ENCODE peak calls at places on chromosomes 16 and 17, in six cellular contexts. One of them, this sample, is unnamed.

GRCh38 chr16:51666074-51666473 is 515.0 kb upstream of the SALL1 start:
- DNase-seq in stimulated activated CD4-positive, alpha-beta T cell treated with anti-CD3 and anti-CD28 coated beads, Interleukin-1b, Interleukin-23, amount 100 ng/mL, for 1 hour: no peak
- DNase-seq in dorsolateral prefrontal cortex: no peak
- DNase-seq in hippocampal formation: no peak
- DNase-seq in heart right ventricle: no peak
- DNase-seq in GM12865: no peak
- DNase-seq in this sample: no peak

GRCh38 chr16:66695935-66696668 is 441 bp downstream of the CMTM4 start:
- DNase-seq in stimulated activated CD4-positive, alpha-beta T cell treated with anti-CD3 and anti-CD28 coated beads, Interleukin-1b, Interleukin-23, amount 100 ng/mL, for 1 hour: no peak
- DNase-seq in heart right ventricle: peak
- DNase-seq in hippocampal formation: no peak
- DNase-seq in dorsolateral prefrontal cortex: no peak
- DNase-seq in GM12865: peak
- DNase-seq in this sample: no peak

GRCh38 chr17:700504-701094 is 14.0 kb downstream of the VPS53 start:
- DNase-seq in heart right ventricle: no peak
- DNase-seq in stimulated activated CD4-positive, alpha-beta T cell treated with anti-CD3 and anti-CD28 coated beads, Interleukin-1b, Interleukin-23, amount 100 ng/mL, for 1 hour: no peak
- DNase-seq in dorsolateral prefrontal cortex: no peak
- DNase-seq in hippocampal formation: peak
- DNase-seq in GM12865: peak
- DNase-seq in this sample: no peak

GRCh38 chr16:30382398-30383015 is at the start of gene SEPTIN1:
- DNase-seq in stimulated activated CD4-positive, alpha-beta T cell treated with anti-CD3 and anti-CD28 coated beads, Interleukin-1b, Interleukin-23, amount 100 ng/mL, for 1 hour: no peak
- DNase-seq in dorsolateral prefrontal cortex: no peak
- DNase-seq in hippocampal formation: no peak
- DNase-seq in heart right ventricle: no peak
- DNase-seq in GM12865: peak
- DNase-seq in this sample: no peak

GRCh38 chr16:51326131-51326856 is 175.2 kb upstream of the SALL1 start:
- DNase-seq in hippocampal formation: peak
- DNase-seq in dorsolateral prefrontal cortex: no peak
- DNase-seq in stimulated activated CD4-positive, alpha-beta T cell treated with anti-CD3 and anti-CD28 coated beads, Interleukin-1b, Interleukin-23, amount 100 ng/mL, for 1 hour: no peak
- DNase-seq in heart right ventricle: no peak
- DNase-seq in GM12865: no peak
- DNase-seq in this sample: peak

GRCh38 chr16:55476625-55477533 is 2.1 kb upstream of the MMP2 start:
- DNase-seq in dorsolateral prefrontal cortex: no peak
- DNase-seq in stimulated activated CD4-positive, alpha-beta T cell treated with anti-CD3 and anti-CD28 coated beads, Interleukin-1b, Interleukin-23, amount 100 ng/mL, for 1 hour: no peak
- DNase-seq in hippocampal formation: no peak
- DNase-seq in GM12865: no peak
- DNase-seq in heart right ventricle: peak
- DNase-seq in this sample: no peak

GRCh38 chr17:2399572-2400473 is 1.0 kb downstream of the MNT start:
- DNase-seq in heart right ventricle: peak
- DNase-seq in dorsolateral prefrontal cortex: peak
- DNase-seq in hippocampal formation: peak
- DNase-seq in GM12865: peak
- DNase-seq in stimulated activated CD4-positive, alpha-beta T cell treated with anti-CD3 and anti-CD28 coated beads, Interleukin-1b, Interleukin-23, amount 100 ng/mL, for 1 hour: peak
- DNase-seq in this sample: peak

GRCh38 chr17:53032861-53033271 is 789.9 kb upstream of the KIF2B start:
- DNase-seq in hippocampal formation: no peak
- DNase-seq in heart right ventricle: peak
- DNase-seq in dorsolateral prefrontal cortex: no peak
- DNase-seq in GM12865: peak
- DNase-seq in stimulated activated CD4-positive, alpha-beta T cell treated with anti-CD3 and anti-CD28 coated beads, Interleukin-1b, Interleukin-23, amount 100 ng/mL, for 1 hour: no peak
- DNase-seq in this sample: no peak

GRCh38 chr17:11610999-11611566 is 12.8 kb downstream of the DNAH9 start:
- DNase-seq in dorsolateral prefrontal cortex: no peak
- DNase-seq in stimulated activated CD4-positive, alpha-beta T cell treated with anti-CD3 and anti-CD28 coated beads, Interleukin-1b, Interleukin-23, amount 100 ng/mL, for 1 hour: no peak
- DNase-seq in heart right ventricle: no peak
- DNase-seq in GM12865: no peak
- DNase-seq in hippocampal formation: no peak
- DNase-seq in this sample: no peak

GRCh38 chr16:75061677-75062076 is 54.9 kb downstream of the LDHD start:
- DNase-seq in heart right ventricle: no peak
- DNase-seq in GM12865: no peak
- DNase-seq in dorsolateral prefrontal cortex: no peak
- DNase-seq in hippocampal formation: no peak
- DNase-seq in stimulated activated CD4-positive, alpha-beta T cell treated with anti-CD3 and anti-CD28 coated beads, Interleukin-1b, Interleukin-23, amount 100 ng/mL, for 1 hour: no peak
- DNase-seq in this sample: no peak

GRCh38 chr16:54305066-54305465 is 18.5 kb upstream of the IRX3 start:
- DNase-seq in dorsolateral prefrontal cortex: no peak
- DNase-seq in heart right ventricle: no peak
- DNase-seq in GM12865: no peak
- DNase-seq in hippocampal formation: no peak
- DNase-seq in stimulated activated CD4-positive, alpha-beta T cell treated with anti-CD3 and anti-CD28 coated beads, Interleukin-1b, Interleukin-23, amount 100 ng/mL, for 1 hour: no peak
- DNase-seq in this sample: no peak

GRCh38 chr17:77853208-77853977 is 105.1 kb upstream of the TNRC6C start:
- DNase-seq in heart right ventricle: no peak
- DNase-seq in hippocampal formation: no peak
- DNase-seq in dorsolateral prefrontal cortex: no peak
- DNase-seq in stimulated activated CD4-positive, alpha-beta T cell treated with anti-CD3 and anti-CD28 coated beads, Interleukin-1b, Interleukin-23, amount 100 ng/mL, for 1 hour: no peak
- DNase-seq in GM12865: no peak
- DNase-seq in this sample: no peak

GRCh38 chr17:48561894-48562810 is 16.0 kb downstream of the HOXB4 start:
- DNase-seq in heart right ventricle: no peak
- DNase-seq in stimulated activated CD4-positive, alpha-beta T cell treated with anti-CD3 and anti-CD28 coated beads, Interleukin-1b, Interleukin-23, amount 100 ng/mL, for 1 hour: no peak
- DNase-seq in hippocampal formation: no peak
- DNase-seq in GM12865: no peak
- DNase-seq in dorsolateral prefrontal cortex: no peak
- DNase-seq in this sample: no peak

GRCh38 chr17:79997004-79997673 is 38.5 kb downstream of the TBC1D16 start:
- DNase-seq in dorsolateral prefrontal cortex: no peak
- DNase-seq in heart right ventricle: no peak
- DNase-seq in stimulated activated CD4-positive, alpha-beta T cell treated with anti-CD3 and anti-CD28 coated beads, Interleukin-1b, Interleukin-23, amount 100 ng/mL, for 1 hour: no peak
- DNase-seq in hippocampal formation: no peak
- DNase-seq in GM12865: peak
- DNase-seq in this sample: no peak

GRCh38 chr17:64159051-64159590 is 29.2 kb upstream of the ERN1 start:
- DNase-seq in hippocampal formation: no peak
- DNase-seq in heart right ventricle: no peak
- DNase-seq in stimulated activated CD4-positive, alpha-beta T cell treated with anti-CD3 and anti-CD28 coated beads, Interleukin-1b, Interleukin-23, amount 100 ng/mL, for 1 hour: no peak
- DNase-seq in GM12865: no peak
- DNase-seq in dorsolateral prefrontal cortex: no peak
- DNase-seq in this sample: no peak

GRCh38 chr17:68347380-68347779 is 56.1 kb downstream of the ARSG start:
- DNase-seq in heart right ventricle: no peak
- DNase-seq in dorsolateral prefrontal cortex: no peak
- DNase-seq in GM12865: no peak
- DNase-seq in stimulated activated CD4-positive, alpha-beta T cell treated with anti-CD3 and anti-CD28 coated beads, Interleukin-1b, Interleukin-23, amount 100 ng/mL, for 1 hour: no peak
- DNase-seq in hippocampal formation: no peak
- DNase-seq in this sample: no peak

GRCh38 chr17:40540448-40540847 is 24.8 kb downstream of the CCR7 start:
- DNase-seq in heart right ventricle: no peak
- DNase-seq in stimulated activated CD4-positive, alpha-beta T cell treated with anti-CD3 and anti-CD28 coated beads, Interleukin-1b, Interleukin-23, amount 100 ng/mL, for 1 hour: no peak
- DNase-seq in hippocampal formation: no peak
- DNase-seq in GM12865: no peak
- DNase-seq in dorsolateral prefrontal cortex: no peak
- DNase-seq in this sample: no peak

GRCh38 chr17:50956750-50957523 is 90.8 kb upstream of the TOB1 start:
- DNase-seq in stimulated activated CD4-positive, alpha-beta T cell treated with anti-CD3 and anti-CD28 coated beads, Interleukin-1b, Interleukin-23, amount 100 ng/mL, for 1 hour: peak
- DNase-seq in dorsolateral prefrontal cortex: peak
- DNase-seq in GM12865: peak
- DNase-seq in heart right ventricle: peak
- DNase-seq in hippocampal formation: peak
- DNase-seq in this sample: peak

GRCh38 chr16:19410435-19411153 is 7.1 kb upstream of the TMC5 start:
- DNase-seq in heart right ventricle: no peak
- DNase-seq in stimulated activated CD4-positive, alpha-beta T cell treated with anti-CD3 and anti-CD28 coated beads, Interleukin-1b, Interleukin-23, amount 100 ng/mL, for 1 hour: no peak
- DNase-seq in hippocampal formation: no peak
- DNase-seq in GM12865: peak
- DNase-seq in dorsolateral prefrontal cortex: no peak
- DNase-seq in this sample: no peak

GRCh38 chr17:82297280-82297803 is 20.1 kb downstream of the CD7 start:
- DNase-seq in GM12865: peak
- DNase-seq in heart right ventricle: peak
- DNase-seq in hippocampal formation: no peak
- DNase-seq in dorsolateral prefrontal cortex: peak
- DNase-seq in stimulated activated CD4-positive, alpha-beta T cell treated with anti-CD3 and anti-CD28 coated beads, Interleukin-1b, Interleukin-23, amount 100 ng/mL, for 1 hour: no peak
- DNase-seq in this sample: peak

GRCh38 chr17:42653179-42654124 is 5.6 kb upstream of the TUBG2 start:
- DNase-seq in hippocampal formation: peak
- DNase-seq in GM12865: no peak
- DNase-seq in dorsolateral prefrontal cortex: no peak
- DNase-seq in stimulated activated CD4-positive, alpha-beta T cell treated with anti-CD3 and anti-CD28 coated beads, Interleukin-1b, Interleukin-23, amount 100 ng/mL, for 1 hour: no peak
- DNase-seq in heart right ventricle: peak
- DNase-seq in this sample: no peak

GRCh38 chr17:80855968-80856862 is 135.4 kb upstream of the CHMP6 start:
- DNase-seq in stimulated activated CD4-positive, alpha-beta T cell treated with anti-CD3 and anti-CD28 coated beads, Interleukin-1b, Interleukin-23, amount 100 ng/mL, for 1 hour: peak
- DNase-seq in dorsolateral prefrontal cortex: no peak
- DNase-seq in heart right ventricle: peak
- DNase-seq in hippocampal formation: no peak
- DNase-seq in GM12865: peak
- DNase-seq in this sample: peak

GRCh38 chr17:19703776-19704371 is 12.5 kb downstream of the SLC47A2 start:
- DNase-seq in heart right ventricle: peak
- DNase-seq in GM12865: no peak
- DNase-seq in hippocampal formation: no peak
- DNase-seq in dorsolateral prefrontal cortex: no peak
- DNase-seq in stimulated activated CD4-positive, alpha-beta T cell treated with anti-CD3 and anti-CD28 coated beads, Interleukin-1b, Interleukin-23, amount 100 ng/mL, for 1 hour: no peak
- DNase-seq in this sample: no peak

GRCh38 chr17:3660311-3660891 is 8.0 kb downstream of the TAX1BP3 start:
- DNase-seq in heart right ventricle: no peak
- DNase-seq in GM12865: no peak
- DNase-seq in stimulated activated CD4-positive, alpha-beta T cell treated with anti-CD3 and anti-CD28 coated beads, Interleukin-1b, Interleukin-23, amount 100 ng/mL, for 1 hour: no peak
- DNase-seq in hippocampal formation: peak
- DNase-seq in dorsolateral prefrontal cortex: no peak
- DNase-seq in this sample: no peak

This sample was measured in occipital lobe.